ENCODE peak calls at places on chromosomes 1 and 21, in four cellular contexts. N is A549, Q is GM12878, B is HepG2. T is an unnamed sample.

GRCh38 chr1:62364726-62365125 is 45.5 kb upstream of the KANK4 start:
- DNase-seq in N (no peak), Q (no peak), B (peak), T (no peak)

GRCh38 chr1:42587753-42588152 is 70.5 kb upstream of the PPIH start:
- DNase-seq in Q (no peak), B (no peak), N (no peak), T (no peak)

GRCh38 chr1:76218888-76219588 is 144.5 kb downstream of the ST6GALNAC3 start:
- DNase-seq in N (no peak), B (no peak), Q (no peak), T (no peak)

GRCh38 chr1:1985375-1986050 is 18.1 kb downstream of the CFAP74 start:
- DNase-seq in B (no peak), Q (no peak), N (no peak), T (no peak)

GRCh38 chr1:36151133-36151844 is 2.0 kb upstream of the TRAPPC3 start:
- DNase-seq in Q (no peak), B (no peak), N (no peak), T (no peak)

GRCh38 chr1:39250460-39251240 is 46.2 kb downstream of the MACF1 start:
- DNase-seq in N (no peak), B (no peak), Q (no peak), T (no peak)

GRCh38 chr1:17186216-17186894 is 18.6 kb upstream of the PADI1 start:
- DNase-seq in N (no peak), Q (no peak), B (no peak), T (no peak)

GRCh38 chr1:39877980-39878956 is 5.0 kb downstream of the TRIT1 start:
- DNase-seq in Q (no peak), N (no peak), B (no peak), T (no peak)

GRCh38 chr1:70146488-70146887 is 58.9 kb downstream of the LRRC40 start:
- DNase-seq in N (no peak), B (peak), Q (no peak), T (no peak)

GRCh38 chr21:41207401-41208388 is 39.7 kb downstream of the BACE2 start:
- DNase-seq in Q (no peak), B (peak), N (no peak), T (no peak)

GRCh38 chr1:99652881-99653281 is 7.0 kb downstream of the PALMD start:
- DNase-seq in N (no peak), B (no peak), Q (no peak), T (no peak)

GRCh38 chr1:56645663-56646330 is 683 bp downstream of the PRKAA2 start:
- DNase-seq in Q (no peak), B (peak), N (peak), T (peak)

GRCh38 chr1:8314346-8315280 is 3.3 kb upstream of the SLC45A1 start:
- DNase-seq in N (peak), B (peak), Q (peak), T (peak)

GRCh38 chr1:185083818-185084217 is 38.5 kb downstream of the RNF2 start:
- DNase-seq in Q (no peak), B (no peak), N (no peak), T (no peak)

GRCh38 chr1:24742090-24742938 is 2.9 kb upstream of the CLIC4 start:
- DNase-seq in N (no peak), B (peak), Q (no peak), T (no peak)

GRCh38 chr1:186802388-186802787 is 26.4 kb upstream of the PLA2G4A start:
- DNase-seq in B (no peak), N (no peak), Q (no peak), T (no peak)

GRCh38 chr1:241992734-241993133 is 6.2 kb downstream of the MAP1LC3C start:
- DNase-seq in N (no peak), Q (no peak), B (no peak), T (no peak)

GRCh38 chr1:160398823-160399222 is 1.5 kb upstream of the VANGL2 start:
- DNase-seq in N (no peak), B (no peak), Q (no peak), T (no peak)

GRCh38 chr1:182120411-182121258 is 59.1 kb upstream of the ZNF648 start:
- DNase-seq in Q (no peak), N (peak), B (peak), T (no peak)

GRCh38 chr1:225146478-225146877 is 217.0 kb downstream of the DNAH14 start:
- DNase-seq in Q (no peak), N (no peak), B (no peak), T (peak)

GRCh38 chr1:29105822-29106221 is 17.9 kb downstream of the TMEM200B start:
- DNase-seq in B (peak), Q (no peak), N (no peak), T (no peak)
- TF ChIP-seq PBX3 in B (no peak), Q (no peak), N (no peak), T (no peak)

GRCh38 chr1:63920154-63921117 is 146.6 kb downstream of the ROR1 start:
- DNase-seq in N (peak), Q (no peak), B (no peak), T (no peak)
- TF ChIP-seq RFX5 in N (no peak), Q (no peak), B (no peak), T (no peak)

GRCh38 chr1:47181095-47181954 is 8.5 kb downstream of the PDZK1IP1 start:
- DNase-seq in Q (no peak), B (no peak), N (no peak), T (peak)
- TF ChIP-seq PBX3 in Q (no peak), B (no peak), N (no peak), T (no peak)

DNA sequence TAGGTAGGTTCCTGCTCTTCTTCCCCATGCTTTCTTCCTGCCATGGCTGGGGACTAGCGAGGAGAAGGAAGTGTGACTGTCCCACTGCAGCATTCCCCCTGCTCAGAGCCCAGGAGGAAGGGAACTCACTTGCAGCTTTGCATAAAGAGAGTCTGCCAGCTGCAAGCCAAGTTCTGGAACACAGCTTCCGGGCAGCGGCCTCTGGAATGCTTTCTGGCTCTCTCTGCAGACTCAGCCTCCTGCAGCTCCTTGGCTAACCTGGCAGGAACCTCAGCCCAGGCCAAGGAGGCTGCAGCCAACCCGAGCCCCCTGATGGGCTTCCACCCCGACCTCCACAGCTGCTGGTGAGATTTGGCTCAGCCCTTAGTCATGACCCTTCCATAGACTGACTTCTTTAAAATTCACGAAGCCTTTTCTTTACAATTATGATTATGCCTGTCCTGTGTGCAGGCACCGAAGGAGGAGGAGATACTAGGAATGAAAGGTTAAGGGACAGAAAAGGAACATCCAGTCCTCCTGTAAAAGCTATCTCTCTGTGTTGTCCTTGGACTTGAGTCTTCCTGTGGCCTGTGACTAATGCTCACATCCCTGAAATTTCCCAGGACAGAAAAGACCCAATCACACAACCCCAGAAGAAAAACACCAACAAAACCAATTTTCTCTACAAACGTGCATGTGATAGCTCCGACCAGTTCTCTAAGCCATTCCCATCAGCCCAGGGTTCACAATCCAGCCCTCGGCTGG is 108.2 kb upstream of the OLIG2 start:
- DNase-seq in Q (no peak), N (no peak), B (no peak), T (no peak)
- TF ChIP-seq RFX5 in Q (no peak), N (no peak), B (no peak), T (no peak)

GRCh38 chr21:37398697-37399096 is 32.1 kb downstream of the DYRK1A start:
- DNase-seq in N (no peak), B (no peak), Q (no peak), T (no peak)
- TF ChIP-seq PBX3 in N (no peak), B (no peak), Q (no peak), T (no peak)

GRCh38 chr21:26966360-26966977 is 419 bp downstream of the ADAMTS5 start:
- DNase-seq in Q (no peak), B (no peak), N (no peak), T (no peak)
- TF ChIP-seq RFX5 in Q (no peak), B (no peak), N (no peak), T (no peak)

GRCh38 chr1:3030663-3031381 is 9.6 kb downstream of the ACTRT2 start:
- DNase-seq in Q (no peak), B (no peak), N (no peak), T (no peak)
- TF ChIP-seq PBX3 in Q (no peak), B (no peak), N (no peak), T (no peak)

GRCh38 chr21:15272591-15272990 is 207.8 kb upstream of the NRIP1 start:
- DNase-seq in B (no peak), N (no peak), Q (no peak), T (no peak)

GRCh38 chr21:15275615-15276228 is 210.9 kb upstream of the NRIP1 start:
- DNase-seq in B (no peak), N (no peak), Q (no peak), T (no peak)

GRCh38 chr21:15273244-15273643 is 208.4 kb upstream of the NRIP1 start:
- DNase-seq in B (no peak), N (no peak), Q (no peak), T (no peak)

GRCh38 chr21:15274701-15275255 is 210.0 kb upstream of the NRIP1 start:
- DNase-seq in N (no peak), B (no peak), Q (no peak), T (no peak)

DNA sequence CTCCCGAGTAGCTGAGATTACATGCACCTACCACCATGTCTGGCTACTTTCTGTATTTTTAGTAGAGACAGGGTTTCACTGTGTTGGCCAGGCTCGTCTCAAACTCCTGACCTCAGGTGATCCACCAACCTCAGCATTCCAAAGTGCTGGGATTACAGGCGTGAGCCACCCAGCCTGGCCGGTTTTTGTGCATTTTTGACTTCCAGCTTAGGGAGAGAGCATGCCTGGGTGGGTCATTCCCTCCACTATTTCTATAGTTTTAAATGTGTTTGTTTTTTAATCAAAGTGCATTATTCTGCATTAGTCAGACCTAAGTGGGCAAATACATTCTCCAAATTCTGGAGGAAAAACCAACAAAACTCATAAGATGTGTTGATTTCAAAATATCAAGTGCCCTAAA is 207.4 kb upstream of the NRIP1 start:
- DNase-seq in B (no peak), Q (no peak), N (no peak), T (no peak)
- TF ChIP-seq RFX5 in B (no peak), Q (no peak), N (no peak), T (no peak)

GRCh38 chr1:230048322-230048721 is 18.7 kb upstream of the GALNT2 start:
- DNase-seq in B (no peak), N (no peak), Q (no peak), T (no peak)
- TF ChIP-seq PBX3 in B (no peak), N (no peak), Q (no peak), T (no peak)

T was measured in SK-N-SH.